ENCODE peak calls at places on chromosomes 16 and 17, in four cellular contexts. J, M, R and B are unnamed samples.

GRCh38 chr17:32275060-32276042 is 9.7 kb downstream of the RHBDL3 start:
- DNase-seq in M (peak; percentile 23), J (peak; percentile 89), R (peak; percentile 80), B (peak; percentile 71)

GRCh38 chr16:27455700-27456099 is 53.7 kb downstream of the IL21R start:
- DNase-seq in J (no peak), M (no peak), R (no peak), B (peak; percentile 40)

GRCh38 chr17:43879723-43880419 is 27.5 kb downstream of the MPP2 start:
- DNase-seq in M (no peak), J (no peak), R (no peak), B (no peak)

GRCh38 chr16:50684823-50685455 is 3.8 kb upstream of the SNX20 start:
- DNase-seq in J (no peak), M (no peak), R (no peak), B (no peak)

GRCh38 chr17:63699638-63700527 is at the start of gene LIMD2:
- DNase-seq in J (peak; percentile 37), R (no peak), M (no peak), B (no peak)

GRCh38 chr16:53809088-53809951 is 105.4 kb downstream of the FTO start:
- DNase-seq in J (peak; percentile 95), M (no peak), R (peak; percentile 95), B (peak; percentile 78)

GRCh38 chr16:77723108-77723514 is 797 bp downstream of the NUDT7 start:
- DNase-seq in R (peak; percentile 66), M (no peak), J (peak; percentile 76), B (peak; percentile 14)

GRCh38 chr16:84839054-84839453 is 19.3 kb downstream of the CRISPLD2 start:
- DNase-seq in M (peak; percentile 43), J (peak; percentile 80), R (peak; percentile 78), B (peak; percentile 17)

GRCh38 chr16:84648595-84649510 is 542 bp downstream of the KLHL36 start:
- DNase-seq in R (no peak), M (no peak), J (no peak), B (peak; percentile 32)

GRCh38 chr17:68456529-68457167 is 648 bp downstream of the WIPI1 start:
- DNase-seq in J (peak; percentile 92), M (peak; percentile 72), R (peak; percentile 89), B (peak; percentile 87)
- H2AFZ ChIP-seq in J (no peak overlapping the region), M (peak overlapping the region; percentile 4), R (peak overlapping the region; percentile 43), B (peak overlapping the region; percentile 88)

DNA sequence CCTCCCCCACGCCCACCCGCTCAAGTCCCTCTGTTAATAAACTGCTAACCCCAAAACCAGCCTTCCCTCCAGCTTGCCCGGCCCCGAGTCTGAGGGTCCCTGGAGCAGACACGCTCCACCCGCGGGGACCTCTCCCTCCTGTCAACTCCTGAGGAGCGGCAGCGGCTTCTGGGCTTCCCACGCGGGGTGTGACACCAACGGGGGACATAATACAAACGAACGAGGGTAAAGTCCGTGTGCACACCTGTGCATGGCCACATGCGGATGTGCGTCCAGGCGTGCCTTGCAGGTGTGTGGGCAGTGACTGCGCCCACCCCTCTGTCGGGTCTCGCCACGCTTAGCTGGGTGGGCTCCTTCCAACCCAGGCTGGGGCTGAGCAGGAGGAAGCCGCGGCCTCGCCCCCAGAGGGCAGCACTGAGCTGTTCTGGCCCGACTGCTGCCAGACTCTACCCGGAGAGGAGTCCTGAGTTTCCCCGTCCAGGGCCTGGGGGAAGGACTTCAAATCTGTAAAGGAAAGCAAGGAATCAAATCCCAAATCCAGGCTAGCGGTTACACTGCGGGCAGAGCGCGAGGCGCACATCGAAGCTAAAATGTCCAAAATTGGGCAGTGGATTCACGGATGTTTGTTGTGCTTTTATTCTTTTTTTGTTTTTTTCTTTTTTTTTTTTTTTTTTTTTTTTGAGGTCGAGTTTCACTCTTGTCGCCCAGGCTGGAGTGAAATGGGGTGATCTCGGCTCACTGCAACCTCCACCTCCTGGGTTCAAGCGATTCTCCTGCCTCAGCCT is 24.2 kb upstream of the KRT17 start:
- DNase-seq in J (peak; percentile 70), M (peak; percentile 77), R (peak; percentile 55), B (peak; percentile 76)
- H3K9ac ChIP-seq in J (peak overlapping the region; percentile 16), M (peak overlapping the region; percentile 57), R (peak overlapping the region; percentile 70), B (peak overlapping the region; percentile 59)

DNA sequence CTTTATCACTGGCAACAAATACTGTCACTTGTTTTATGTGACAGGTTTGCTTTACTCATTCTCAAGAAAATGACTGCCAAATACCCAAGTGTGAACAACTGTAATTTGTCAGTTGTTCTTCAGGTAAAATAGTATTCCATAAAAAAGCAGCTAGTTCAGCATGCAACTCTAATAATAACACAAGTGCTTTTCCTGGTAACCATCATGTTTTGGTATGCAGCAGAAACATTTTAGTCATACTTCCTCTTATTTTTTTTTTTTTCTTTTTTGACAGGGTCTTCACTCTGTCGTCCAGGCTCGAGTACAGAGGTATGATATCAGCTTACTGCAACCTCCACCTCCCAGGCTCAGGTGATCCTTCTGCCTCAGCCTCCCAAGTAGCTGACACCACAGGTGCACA is 4.6 kb downstream of the TERF2 start:
- DNase-seq in J (no peak), M (no peak), R (no peak), B (no peak)
- TF ChIP-seq CTCF in J (no peak), M (no peak), R (no peak), B (no peak)

GRCh38 chr16:26195225-26195624 is 503.5 kb downstream of the HS3ST4 start:
- DNase-seq in M (no peak), J (no peak), R (no peak), B (no peak)

GRCh38 chr16:26197707-26198106 is 505.9 kb downstream of the HS3ST4 start:
- DNase-seq in M (no peak), J (no peak), R (no peak), B (no peak)

GRCh38 chr16:26196806-26197205 is 505.0 kb downstream of the HS3ST4 start:
- DNase-seq in M (no peak), R (no peak), J (no peak), B (no peak)

GRCh38 chr16:26196310-26196709 is 504.6 kb downstream of the HS3ST4 start:
- DNase-seq in M (no peak), J (no peak), R (no peak), B (no peak)

DNA sequence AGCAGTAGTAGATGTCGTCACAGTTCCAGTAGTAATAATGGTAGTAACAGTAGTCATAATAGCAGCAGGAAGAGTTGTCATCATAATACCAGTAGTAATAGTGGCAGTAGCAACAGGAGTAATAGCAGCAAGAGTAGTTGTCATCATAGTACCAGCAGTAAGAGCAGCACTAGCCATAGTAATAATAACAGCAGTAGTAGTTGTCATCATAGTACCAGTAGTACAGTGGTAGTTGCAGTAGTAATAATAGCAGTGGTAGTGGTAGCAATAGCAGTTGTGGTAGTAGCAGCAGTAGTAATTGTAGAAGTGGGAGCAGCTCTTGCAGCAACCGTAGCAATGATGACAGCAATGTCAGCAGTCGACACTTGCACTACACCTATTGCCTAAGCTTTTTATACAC is 502.8 kb downstream of the HS3ST4 start:
- DNase-seq in R (no peak), J (no peak), M (no peak), B (no peak)
- H2AFZ ChIP-seq in R (no peak overlapping the region), J (no peak overlapping the region), M (no peak overlapping the region), B (no peak overlapping the region)

GRCh38 chr16:69108069-69108904 is 2.8 kb downstream of the HAS3 start:
- DNase-seq in R (no peak), M (no peak), J (no peak), B (no peak)
- H3K9ac ChIP-seq in R (no peak overlapping the region), M (peak overlapping the region; percentile 91), J (no peak overlapping the region), B (peak overlapping the region; percentile 36)

GRCh38 chr16:62208934-62209333 is 172.7 kb upstream of the CDH8 start:
- DNase-seq in J (no peak), M (no peak), R (no peak), B (no peak)

DNA sequence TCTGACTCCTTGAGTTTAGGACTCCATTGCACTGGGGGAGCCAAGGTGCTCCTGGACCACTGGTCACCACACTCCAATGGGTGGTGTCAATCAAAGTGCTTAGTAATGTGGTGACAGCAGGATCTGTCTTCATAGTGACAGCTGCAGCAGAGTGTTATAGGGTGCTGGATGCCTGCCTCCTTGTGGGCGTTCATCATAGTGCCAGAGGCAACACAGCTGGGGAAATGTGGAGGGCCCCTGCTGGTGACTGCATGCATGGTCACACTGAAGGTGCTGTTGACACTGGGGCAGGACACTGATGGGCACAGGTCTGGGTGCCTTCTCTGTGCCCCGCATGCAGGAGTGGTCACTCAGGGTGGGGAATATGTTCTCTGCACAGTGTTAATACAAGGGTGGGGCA is 177.5 kb upstream of the CDH8 start:
- DNase-seq in J (no peak), M (no peak), R (no peak), B (no peak)
- TF ChIP-seq CTCF in J (no peak), M (no peak), R (no peak), B (peak; percentile 56)

DNA sequence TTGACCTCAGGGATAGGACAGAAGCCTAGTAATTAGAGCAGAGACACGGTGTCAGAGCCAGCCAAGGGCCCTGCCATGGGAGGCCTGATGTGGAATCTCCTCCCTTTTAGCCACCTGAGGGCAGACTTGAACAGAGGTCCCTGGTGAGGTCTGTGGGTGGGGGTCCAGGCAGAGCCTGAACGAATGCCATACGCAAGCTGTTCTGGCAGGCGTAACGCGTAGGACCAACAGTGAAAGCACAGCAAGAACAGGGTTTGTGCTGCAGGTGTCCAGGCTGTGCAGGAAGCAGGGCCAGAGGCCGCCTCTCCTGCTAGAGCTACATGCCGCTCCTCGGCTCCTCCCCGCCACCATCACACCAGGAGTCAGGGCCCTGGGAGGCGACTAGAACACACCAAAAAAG is 81.9 kb upstream of the TBX2 start:
- DNase-seq in M (no peak), R (no peak), J (no peak), B (no peak)
- H2AFZ ChIP-seq in M (no peak overlapping the region), R (no peak overlapping the region), J (no peak overlapping the region), B (no peak overlapping the region)

DNA sequence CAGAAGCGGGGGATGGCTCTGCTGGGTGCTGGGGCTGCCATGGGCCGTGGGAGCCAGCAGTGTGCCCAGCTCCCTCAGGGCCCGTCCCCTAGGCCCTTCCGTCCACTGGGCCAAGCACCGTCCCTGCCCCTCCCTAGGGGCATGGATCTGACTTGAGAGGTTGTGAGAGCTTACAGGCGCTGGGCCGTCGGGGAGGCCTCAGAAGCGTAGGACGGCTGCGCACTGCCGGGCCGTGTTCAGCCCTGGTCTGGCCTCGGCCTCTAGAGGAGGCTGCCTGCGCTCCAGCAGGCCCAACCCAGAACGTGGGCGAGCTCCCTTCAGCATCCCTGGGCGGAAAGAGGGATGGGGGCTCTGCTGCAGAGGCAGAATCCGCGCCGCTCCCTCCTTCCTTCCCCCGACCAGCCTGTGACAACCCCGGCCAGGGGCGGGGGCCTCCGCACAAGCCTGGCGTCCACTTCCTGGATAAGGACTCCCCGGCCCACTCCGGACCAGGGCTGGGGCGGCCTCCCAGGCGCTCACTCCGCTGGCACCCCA is 685 bp upstream of the MPG start:
- DNase-seq in R (no peak), M (no peak), J (peak; percentile 58), B (no peak)
- H3K9ac ChIP-seq in R (peak overlapping the region; percentile 89), M (peak overlapping the region; percentile 71), J (peak overlapping the region; percentile 91), B (no peak overlapping the region)

GRCh38 chr17:38750312-38751121 is 2.0 kb upstream of the PSMB3 start:
- DNase-seq in M (no peak), J (no peak), R (no peak), B (peak; percentile 49)
- TF ChIP-seq CTCF in M (no peak), J (no peak), R (no peak), B (no peak)